ENCODE peak calls at places on chromosome 13, in ten cellular contexts. Q, V, L, N, O, F, H, T, Z and S are unnamed samples.

GRCh38 chr13:84997858-84998257 is 801.4 kb downstream of the SLITRK6 start:
- DNase-seq in Q (no peak), F (no peak), L (no peak), O (no peak), V (no peak), N (no peak), H (no peak), T (no peak), Z (no peak), S (no peak)

GRCh38 chr13:50123862-50124535 is 108.8 kb downstream of the KCNRG start:
- DNase-seq in Z (no peak), Q (peak; percentile 47), L (peak; percentile 98), H (peak; percentile 85), V (peak; percentile 98), O (no peak), T (peak; percentile 83), F (peak; percentile 80), N (peak; percentile 79), S (peak; percentile 63)

GRCh38 chr13:95492044-95492801 is 60.3 kb upstream of the CLDN10 start:
- DNase-seq in Z (no peak), T (no peak), Q (no peak), L (no peak), V (no peak), N (peak; percentile 38), O (no peak), F (peak; percentile 90), H (no peak), S (no peak)

GRCh38 chr13:50531917-50532899 is 311.3 kb downstream of the DLEU7 start:
- DNase-seq in T (no peak), O (no peak), N (no peak), L (no peak), Z (no peak), H (no peak), F (no peak), V (no peak), Q (no peak), S (no peak)

GRCh38 chr13:109028626-109029025 is 399.2 kb downstream of the MYO16 start:
- DNase-seq in L (no peak), V (no peak), H (no peak), O (no peak), N (no peak), Q (no peak), Z (no peak), F (no peak), T (no peak), S (no peak)

GRCh38 chr13:48532146-48532472 is 771 bp downstream of the RCBTB2 start:
- DNase-seq in V (no peak), Q (no peak), N (no peak), F (no peak), H (no peak), O (peak; percentile 26), T (no peak), L (no peak), Z (no peak), S (no peak)

GRCh38 chr13:92896842-92897241 is 329.8 kb upstream of the GPC6 start:
- DNase-seq in O (no peak), L (no peak), F (no peak), V (no peak), T (no peak), Z (no peak), H (no peak), N (no peak), Q (no peak), S (no peak)

GRCh38 chr13:113846639-113847318 is 17.1 kb downstream of the GAS6 start:
- DNase-seq in H (no peak), O (no peak), N (no peak), F (no peak), Z (peak; percentile 20), L (no peak), V (no peak), T (peak; percentile 18), Q (no peak), S (no peak)

DNA sequence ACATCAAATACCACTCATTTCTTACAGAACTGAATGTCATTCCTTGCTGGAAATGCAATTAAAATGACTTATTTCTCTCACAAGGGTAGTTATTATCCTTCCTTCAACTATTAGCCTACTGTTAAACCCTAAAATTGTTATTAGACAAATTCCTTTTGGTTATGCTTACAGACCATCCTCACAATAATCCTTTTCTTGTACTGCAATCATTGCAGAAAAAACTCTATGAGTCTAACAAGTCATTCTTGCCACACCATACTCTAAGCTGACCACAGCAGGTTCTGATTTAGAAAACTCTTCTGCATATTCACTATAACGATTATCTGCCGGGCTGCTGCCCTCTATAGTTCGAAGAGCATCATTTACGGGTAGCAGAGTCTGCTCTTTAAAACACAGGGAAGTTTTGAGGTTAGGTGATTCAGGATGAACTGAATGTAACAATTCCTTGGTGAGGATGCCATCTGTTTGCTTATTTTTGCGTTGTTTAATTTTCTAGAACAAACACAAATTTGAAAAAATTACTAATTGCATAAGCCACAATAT is 38.2 kb downstream of the MTMR6 start:
- DNase-seq in F (no peak), H (no peak), V (no peak), T (no peak), Q (no peak), N (no peak), O (peak; percentile 17), L (peak; percentile 6), Z (no peak), S (no peak)
- TF ChIP-seq CTCF in F (no peak), H (no peak), V (no peak), T (no peak), Q (peak; percentile 32), N (no peak), O (peak; percentile 66), L (no peak), Z (no peak), S (no peak)

GRCh38 chr13:29434217-29434940 is 161.1 kb downstream of the SLC7A1 start:
- DNase-seq in T (no peak), N (no peak), O (peak; percentile 23), Q (no peak), H (no peak), Z (no peak), F (no peak), L (no peak), V (no peak), S (no peak)

GRCh38 chr13:29435125-29435911 is 160.2 kb downstream of the SLC7A1 start:
- DNase-seq in F (no peak), Q (no peak), N (no peak), V (peak; percentile 42), O (no peak), L (peak; percentile 10), Z (no peak), H (peak; percentile 66), T (no peak), S (no peak)

GRCh38 chr13:29438772-29439171 is 156.7 kb downstream of the SLC7A1 start:
- DNase-seq in Z (no peak), O (no peak), L (no peak), Q (no peak), N (no peak), T (peak; percentile 39), V (no peak), H (no peak), F (no peak), S (no peak)

GRCh38 chr13:29436721-29437250 is 158.7 kb downstream of the SLC7A1 start:
- DNase-seq in O (no peak), V (no peak), L (no peak), T (no peak), H (no peak), Z (no peak), N (no peak), F (no peak), Q (no peak), S (no peak)

DNA sequence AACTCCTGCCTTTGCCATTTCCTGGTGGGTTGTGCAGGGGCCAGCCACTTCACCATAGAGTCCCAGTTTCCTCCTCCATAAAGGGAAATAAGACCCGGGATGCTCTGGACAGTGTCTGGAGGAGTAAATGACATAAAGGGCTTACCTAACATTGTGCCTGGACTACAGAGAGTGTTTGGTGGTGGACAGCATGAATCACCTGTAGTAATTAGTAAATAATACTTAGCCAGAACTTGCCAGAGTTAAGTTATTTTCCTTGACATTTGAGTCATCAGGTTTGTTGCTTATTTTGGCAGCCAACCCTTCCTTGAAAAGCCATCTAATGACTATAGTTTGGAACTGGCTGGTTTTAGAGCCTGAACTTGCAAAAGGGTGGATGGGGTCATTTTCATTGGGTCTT is 159.2 kb downstream of the SLC7A1 start:
- DNase-seq in Q (no peak), Z (no peak), O (no peak), T (no peak), V (no peak), H (peak; percentile 67), F (no peak), N (no peak), L (no peak), S (no peak)
- H3K27ac ChIP-seq in Q (no peak overlapping the region), Z (no peak overlapping the region), O (no peak overlapping the region), T (peak overlapping the region; percentile 94), V (no peak overlapping the region), H (peak overlapping the region; percentile 82), F (peak overlapping the region; percentile 72), N (no peak overlapping the region), L (no peak overlapping the region), S (no peak overlapping the region)

GRCh38 chr13:79227418-79227817 is 178.6 kb downstream of the RBM26 start:
- DNase-seq in N (no peak), H (no peak), V (no peak), L (no peak), O (peak; percentile 42), T (no peak), F (no peak), Z (no peak), Q (no peak), S (no peak)

GRCh38 chr13:79226938-79227337 is 179.1 kb downstream of the RBM26 start:
- DNase-seq in O (no peak), L (no peak), T (no peak), N (no peak), Z (no peak), F (no peak), Q (no peak), V (no peak), H (no peak), S (no peak)

GRCh38 chr13:79225487-79226232 is 180.4 kb downstream of the RBM26 start:
- DNase-seq in H (no peak), O (no peak), Q (no peak), Z (no peak), T (no peak), N (no peak), L (no peak), F (no peak), V (no peak), S (no peak)

GRCh38 chr13:79226250-79226649 is 179.8 kb downstream of the RBM26 start:
- DNase-seq in H (no peak), N (no peak), V (no peak), O (no peak), F (no peak), Q (no peak), Z (no peak), L (no peak), T (no peak), S (no peak)

DNA sequence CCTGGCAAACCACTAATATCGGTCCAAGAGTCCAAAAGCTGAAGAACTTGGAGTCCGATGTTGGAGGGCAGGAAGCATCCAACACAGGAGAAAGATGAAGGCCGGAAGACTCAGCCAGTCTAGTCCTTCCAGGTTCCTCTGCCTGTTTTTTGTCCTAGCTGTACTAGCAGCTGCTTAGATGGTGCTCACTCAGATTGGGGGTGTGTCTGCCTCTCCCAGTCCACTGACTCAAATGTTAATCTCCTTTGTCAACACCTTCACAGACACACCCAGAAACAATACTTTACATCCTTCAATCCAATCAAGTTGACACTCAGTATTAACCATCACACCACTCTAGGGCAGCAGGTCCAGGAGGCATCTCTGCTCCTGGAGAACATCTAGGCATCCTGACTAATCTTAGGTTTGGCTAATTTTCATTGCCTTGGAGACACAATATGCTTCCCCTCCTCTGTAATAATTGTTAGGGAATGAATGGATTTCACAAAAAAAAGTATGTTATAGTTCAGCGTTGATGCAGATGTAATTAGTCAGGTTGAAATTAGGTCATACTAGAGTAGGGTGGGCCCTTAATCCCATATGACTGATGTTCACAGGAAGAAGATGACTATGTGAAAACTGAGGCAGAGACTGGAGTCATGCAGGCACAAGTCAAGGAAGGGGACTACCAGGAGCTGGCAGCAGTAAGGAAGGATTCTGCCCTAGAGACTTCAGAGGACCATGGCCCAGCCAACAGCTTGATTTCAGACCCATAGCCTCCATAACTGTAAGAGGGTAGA is 183.4 kb downstream of the RBM26 start:
- DNase-seq in Z (no peak), Q (no peak), T (no peak), V (no peak), H (no peak), N (no peak), F (no peak), O (no peak), L (no peak), S (no peak)
- TF ChIP-seq POLR2A in Z (no peak), Q (no peak), T (no peak), V (no peak), H (no peak), N (no peak), F (no peak), O (no peak), L (no peak), S (no peak)

DNA sequence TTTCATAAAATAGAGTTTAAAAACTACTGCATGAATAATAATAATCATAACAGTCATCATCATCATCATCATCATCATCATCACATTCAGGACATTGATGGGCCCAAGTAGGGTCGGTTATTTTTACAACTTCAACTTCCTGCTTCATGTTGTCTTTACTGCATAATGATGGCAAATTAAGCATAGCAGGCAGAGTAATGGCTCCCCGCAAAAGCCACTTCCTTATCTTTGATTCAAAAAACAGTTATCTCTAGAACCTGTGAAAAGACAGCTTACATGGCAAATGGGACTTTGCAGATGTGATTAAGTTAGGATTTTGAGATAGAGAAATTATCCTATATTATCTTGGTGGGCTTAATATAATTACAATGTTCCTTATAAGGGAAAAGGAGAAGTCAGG is 792.9 kb downstream of the LIG4 start:
- DNase-seq in V (no peak), H (no peak), Z (no peak), O (no peak), N (no peak), F (no peak), T (no peak), L (no peak), Q (no peak), S (no peak)
- TF ChIP-seq CTCF in V (no peak), H (no peak), Z (no peak), O (no peak), N (no peak), F (no peak), T (no peak), L (no peak), Q (no peak), S (no peak)